ENCODE peak calls at places on chromosomes 6 and 20, in six cellular contexts. A is H1, L is HCT116, U is K562, K is GM12878, M is SK-N-SH. C is an unnamed sample. For H3K27me3, the result is how much of the 10 kb centered on the place peaks cover.

GRCh38 chr20:53599378-53599777 is 5.7 kb upstream of the ZNF217 start:
- DNase-seq in A (peak), L (no peak), U (no peak), K (no peak), M (no peak), C (no peak)

GRCh38 chr6:42315220-42315990 is 97.7 kb upstream of the MRPS10 start:
- DNase-seq in A (no peak), L (no peak), U (no peak), K (no peak), M (no peak), C (no peak)

GRCh38 chr20:20360464-20360863 is 7.4 kb upstream of the INSM1 start:
- DNase-seq in A (no peak), L (peak), U (peak), K (no peak), M (peak), C (no peak)

GRCh38 chr6:19204445-19204844 is 632.7 kb upstream of the ID4 start:
- DNase-seq in A (no peak), L (no peak), U (no peak), K (no peak), M (no peak), C (no peak)

GRCh38 chr6:11607381-11607780 is 69.8 kb downstream of the TMEM170B start:
- DNase-seq in A (no peak), L (no peak), U (no peak), K (no peak), M (no peak), C (no peak)

GRCh38 chr6:56647172-56647762 is 4.6 kb upstream of the DST start:
- DNase-seq in A (no peak), L (no peak), U (no peak), K (no peak), M (no peak), C (no peak)

GRCh38 chr20:11686900-11687543 is 230.7 kb upstream of the BTBD3 start:
- DNase-seq in A (peak), L (no peak), U (no peak), K (no peak), M (no peak), C (no peak)

GRCh38 chr20:2708665-2709064 is 16.1 kb downstream of the EBF4 start:
- DNase-seq in A (no peak), L (no peak), U (no peak), K (no peak), M (no peak), C (no peak)

GRCh38 chr6:113855500-113856010 is 1.6 kb upstream of the MARCKS start:
- DNase-seq in A (peak), L (no peak), U (peak), K (no peak), M (no peak), C (no peak)

GRCh38 chr6:34656378-34657036 is 40.1 kb downstream of the ILRUN start:
- DNase-seq in A (no peak), L (no peak), U (peak), K (peak), M (peak), C (no peak)

GRCh38 chr20:51712501-51713212 is 55.5 kb downstream of the ATP9A start:
- DNase-seq in A (peak), L (peak), U (no peak), K (no peak), M (peak), C (no peak)

GRCh38 chr20:23033918-23034317 is 1.2 kb upstream of the SSTR4 start:
- DNase-seq in A (no peak), L (no peak), U (no peak), K (no peak), M (no peak), C (no peak)

GRCh38 chr6:56766806-56767178 is 124.1 kb upstream of the DST start:
- DNase-seq in A (no peak), L (no peak), U (no peak), K (peak), M (no peak), C (no peak)

GRCh38 chr6:97294451-97294850 is 11.4 kb upstream of the MMS22L start:
- DNase-seq in A (no peak), L (no peak), U (no peak), K (peak), M (no peak), C (no peak)

GRCh38 chr6:34170341-34170740 is 24.5 kb upstream of the GRM4 start:
- DNase-seq in A (no peak), L (no peak), U (no peak), K (no peak), M (no peak), C (no peak)

GRCh38 chr20:10322073-10323012 is 103.7 kb downstream of the SNAP25 start:
- DNase-seq in A (no peak), L (no peak), U (no peak), K (no peak), M (peak), C (no peak)

GRCh38 chr6:11943060-11943459 is 69.1 kb upstream of the HIVEP1 start:
- DNase-seq in A (no peak), L (no peak), U (no peak), K (no peak), M (no peak), C (no peak)

GRCh38 chr6:19454999-19455392 is 382.2 kb upstream of the ID4 start:
- DNase-seq in A (no peak), L (no peak), U (no peak), K (no peak), M (no peak), C (no peak)

GRCh38 chr6:2412731-2413130 is 167.3 kb upstream of the GMDS start:
- DNase-seq in A (no peak), L (no peak), U (no peak), K (no peak), M (no peak), C (no peak)

GRCh38 chr6:603265-603664 is 53.6 kb downstream of the HUS1B start:
- DNase-seq in A (no peak), L (no peak), U (no peak), K (no peak), M (no peak), C (no peak)

GRCh38 chr6:131122007-131122406 is 13.3 kb upstream of the AKAP7 start:
- DNase-seq in A (no peak), L (no peak), U (no peak), K (no peak), M (no peak), C (no peak)

GRCh38 chr6:105057160-105057559 is 100.3 kb downstream of the LIN28B start:
- DNase-seq in A (no peak), L (no peak), U (no peak), K (no peak), M (no peak), C (no peak)

GRCh38 chr6:45998524-45998923 is 17.1 kb downstream of the CLIC5 start:
- DNase-seq in A (no peak), L (no peak), U (no peak), K (no peak), M (no peak), C (no peak)

GRCh38 chr6:115091461-115091860 is 748.6 kb upstream of the HS3ST5 start:
- DNase-seq in A (no peak), L (no peak), U (no peak), K (no peak), M (no peak), C (no peak)

GRCh38 chr6:158924499-158925455 is 75.2 kb downstream of the RSPH3 start:
- DNase-seq in A (peak), L (no peak), U (no peak), K (no peak), M (no peak), C (no peak)

GRCh38 chr6:56329296-56330050 is 82.1 kb upstream of the COL21A1 start:
- DNase-seq in A (no peak), L (no peak), U (no peak), K (no peak), M (no peak), C (no peak)

GRCh38 chr6:87391334-87391733 is 16.4 kb upstream of the CFAP206 start:
- DNase-seq in A (no peak), L (peak), U (peak), K (no peak), M (peak), C (peak)

GRCh38 chr6:69570126-69570525 is 226.7 kb downstream of the LMBRD1 start:
- DNase-seq in A (no peak), L (no peak), U (no peak), K (no peak), M (no peak), C (no peak)

GRCh38 chr6:98539669-98540207 is 294.6 kb upstream of the POU3F2 start:
- DNase-seq in A (no peak), L (no peak), U (no peak), K (no peak), M (no peak), C (no peak)

GRCh38 chr6:1059596-1059995 is 252.3 kb upstream of the FOXQ1 start:
- DNase-seq in A (no peak), L (no peak), U (no peak), K (no peak), M (no peak), C (no peak)

GRCh38 chr6:140440223-140440810 is 1065.9 kb upstream of the CITED2 start:
- DNase-seq in A (no peak), L (no peak), U (no peak), K (no peak), M (no peak), C (no peak)

GRCh38 chr6:155163616-155164015 is 100.2 kb upstream of the CLDN20 start:
- DNase-seq in A (no peak), L (no peak), U (no peak), K (no peak), M (no peak), C (no peak)

GRCh38 chr6:41502607-41503434 is 43.4 kb upstream of the FOXP4 start:
- DNase-seq in A (peak), L (no peak), U (no peak), K (no peak), M (no peak), C (no peak)

DNA sequence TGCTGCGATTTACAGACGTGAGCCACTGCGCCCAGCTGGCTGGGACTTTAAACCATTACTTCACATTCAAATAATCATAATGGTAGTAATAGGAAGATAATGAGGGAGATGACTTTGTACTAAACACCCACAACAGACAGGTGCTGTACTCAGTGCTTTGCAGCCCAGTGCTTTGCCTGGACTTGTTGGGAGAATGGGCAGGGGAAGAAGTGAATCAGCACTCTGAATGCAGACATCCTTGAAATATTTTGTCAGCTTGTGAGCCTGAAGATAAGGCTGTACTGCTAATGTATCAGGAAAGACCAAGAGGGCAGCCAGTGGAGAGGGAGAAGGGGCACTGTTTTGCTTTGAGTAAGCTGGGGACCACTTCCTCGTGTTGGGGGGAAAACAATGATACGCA is 17.4 kb downstream of the NKX2-2 start:
- DNase-seq in A (no peak), L (no peak), U (no peak), K (no peak), M (no peak), C (no peak)
- TF ChIP-seq YY1 in A (no peak), L (no peak), U (no peak), K (no peak), M (no peak), C (no peak)

GRCh38 chr20:57309544-57310115 is 20.0 kb upstream of the SPO11 start:
- DNase-seq in A (no peak), L (no peak), U (no peak), K (no peak), M (no peak), C (no peak)
- H3K27me3 ChIP-seq in A (under half), L (under half), U (half or more), K (under half), M (under half), C (under half)

GRCh38 chr6:74764486-74764885 is 441.4 kb downstream of the COL12A1 start:
- DNase-seq in A (no peak), L (no peak), U (no peak), K (no peak), M (no peak), C (no peak)
- TF ChIP-seq YY1 in A (no peak), L (no peak), U (no peak), K (no peak), M (no peak), C (no peak)

DNA sequence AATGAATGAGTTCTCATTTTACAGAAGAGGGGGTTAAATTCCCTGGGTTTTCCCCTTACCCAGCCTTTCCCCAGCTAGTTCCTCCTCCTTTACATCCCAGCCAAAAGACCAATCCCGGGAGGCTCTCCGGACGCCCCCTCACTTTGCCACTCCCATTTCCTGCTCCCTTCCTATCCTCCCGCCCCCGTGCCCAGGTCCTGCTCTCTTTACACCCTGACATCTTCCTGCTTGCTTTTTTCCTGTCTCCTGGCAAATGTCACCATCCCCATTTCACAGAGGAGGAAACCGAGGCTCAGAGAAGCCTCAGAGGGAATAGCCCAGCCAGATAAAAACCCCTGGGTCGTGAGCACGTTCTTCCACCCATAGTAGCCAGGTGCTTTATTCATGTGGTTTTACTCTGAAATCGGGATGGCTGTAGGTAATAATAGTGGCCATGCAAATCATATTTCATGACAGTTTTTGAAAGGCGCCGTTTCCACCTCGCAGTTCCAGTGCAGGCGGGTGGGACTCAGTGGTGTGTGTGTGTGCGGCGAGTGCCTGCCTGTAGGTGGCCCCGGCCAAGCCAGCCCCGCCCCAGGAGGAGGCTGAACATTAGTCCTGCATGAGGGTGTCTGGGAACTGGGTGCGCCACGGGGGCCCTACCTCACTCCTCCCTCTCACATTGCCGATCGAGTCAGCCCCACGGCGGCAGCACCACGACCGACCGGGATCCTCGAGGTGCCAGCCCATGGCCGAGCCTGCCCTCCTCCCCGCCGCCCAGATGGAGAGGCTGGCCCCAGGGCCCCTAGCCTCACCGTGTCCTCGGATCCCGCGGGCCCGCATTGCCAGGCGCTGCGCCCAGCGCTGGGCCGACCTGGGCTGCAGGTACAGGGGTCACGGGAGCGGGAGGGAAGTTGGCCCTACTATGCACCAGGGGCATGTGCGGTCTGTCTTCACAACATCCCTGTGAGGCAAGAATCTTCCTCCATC is at the start of gene ARHGAP40:
- DNase-seq in A (peak), L (peak), U (peak), K (no peak), M (peak), C (no peak)
- H3K27me3 ChIP-seq in A (under half), L (under half), U (under half), K (under half), M (under half), C (under half)

GRCh38 chr6:163490826-163491577 is 76.5 kb downstream of the QKI start:
- DNase-seq in A (no peak), L (no peak), U (no peak), K (no peak), M (no peak), C (no peak)

GRCh38 chr6:163489584-163489983 is 75.1 kb downstream of the QKI start:
- DNase-seq in A (no peak), L (no peak), U (no peak), K (no peak), M (no peak), C (no peak)

GRCh38 chr6:163496205-163496604 is 81.7 kb downstream of the QKI start:
- DNase-seq in A (no peak), L (no peak), U (no peak), K (no peak), M (no peak), C (no peak)

GRCh38 chr6:163491901-163492300 is 77.4 kb downstream of the QKI start:
- DNase-seq in A (no peak), L (no peak), U (no peak), K (no peak), M (no peak), C (no peak)

GRCh38 chr6:163494279-163494727 is 79.8 kb downstream of the QKI start:
- DNase-seq in A (no peak), L (peak), U (no peak), K (no peak), M (no peak), C (no peak)
- TF ChIP-seq YY1 in A (no peak), L (no peak), U (no peak), K (no peak), M (no peak), C (no peak)

DNA sequence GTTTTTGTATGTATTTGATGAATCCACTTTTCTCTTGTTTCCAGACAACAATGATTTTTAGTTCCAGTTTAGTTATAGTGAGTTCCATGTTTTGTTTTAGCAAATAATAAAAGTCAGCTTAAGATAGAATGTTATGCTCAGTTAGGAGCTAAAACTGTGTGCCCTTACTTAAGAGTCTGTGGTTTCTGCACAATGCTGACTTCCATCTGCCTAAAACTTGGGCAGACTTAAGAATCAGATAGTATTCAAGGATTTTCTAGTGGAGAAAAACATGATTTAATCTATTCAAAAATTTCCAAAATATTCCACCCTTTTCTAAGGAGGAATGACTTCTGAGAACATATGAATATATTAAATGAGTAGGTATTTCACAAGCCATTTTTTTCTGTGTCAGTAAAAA is 32.8 kb downstream of the LAMA4 start:
- DNase-seq in A (no peak), L (no peak), U (no peak), K (no peak), M (no peak), C (no peak)
- H3K27me3 ChIP-seq in A (under half), L (under half), U (under half), K (under half), M (under half), C (under half)

DNA sequence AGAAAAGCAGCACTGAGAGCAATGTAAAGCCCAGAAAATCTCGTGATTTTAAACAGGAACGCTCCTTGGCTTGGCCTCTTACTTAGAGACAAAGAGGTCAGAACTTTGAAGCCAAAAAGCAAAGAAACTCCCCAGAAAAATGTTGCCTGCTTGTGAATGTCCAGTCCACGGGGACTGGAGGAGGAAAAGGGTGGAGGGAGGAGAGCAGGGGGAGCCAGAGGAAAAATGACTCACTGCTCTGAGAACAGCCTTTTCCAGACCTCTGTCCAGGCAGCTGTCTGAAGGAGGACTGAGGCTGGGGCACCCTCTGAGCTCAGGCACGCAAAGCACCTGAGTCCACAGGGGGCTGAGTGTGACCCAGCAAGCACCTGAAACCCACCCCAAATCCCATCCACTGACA is 64.7 kb downstream of the TRAM2 start:
- DNase-seq in A (no peak), L (peak), U (peak), K (no peak), M (no peak), C (no peak)
- TF ChIP-seq YY1 in A (no peak), L (no peak), U (no peak), K (no peak), M (no peak), C (no peak)